ENCODE peak calls at places on chromosomes 5 and 9, in six cellular contexts. W, R, F, A, N and J are unnamed samples.

GRCh38 chr5:62115009-62115408 is 191.0 kb upstream of the KIF2A start:
- DNase-seq in W (no peak), R (peak), F (no peak), A (no peak), N (no peak), J (no peak)

GRCh38 chr5:160672521-160672920 is 179.5 kb downstream of the ATP10B start:
- DNase-seq in W (no peak), R (no peak), F (no peak), A (no peak), N (no peak), J (no peak)

GRCh38 chr5:138639326-138639725 is 64.1 kb upstream of the HSPA9 start:
- DNase-seq in W (no peak), R (no peak), F (no peak), A (no peak), N (no peak), J (no peak)

GRCh38 chr9:22208846-22209585 is 199.9 kb upstream of the CDKN2B start:
- DNase-seq in W (no peak), R (no peak), F (peak), A (no peak), N (no peak), J (no peak)

GRCh38 chr5:125044491-125045282 is 298.2 kb upstream of the ZNF608 start:
- DNase-seq in W (no peak), R (no peak), F (peak), A (peak), N (no peak), J (no peak)

GRCh38 chr5:149765932-149766331 is 35.8 kb downstream of the PPARGC1B start:
- DNase-seq in W (no peak), R (peak), F (no peak), A (no peak), N (peak), J (no peak)

GRCh38 chr5:35884125-35884788 is 27.6 kb downstream of the IL7R start:
- DNase-seq in W (no peak), R (peak), F (peak), A (peak), N (peak), J (peak)

GRCh38 chr5:126355940-126356339 is 67.3 kb upstream of the GRAMD2B start:
- DNase-seq in W (no peak), R (no peak), F (no peak), A (no peak), N (peak), J (no peak)

GRCh38 chr5:140148508-140148907 is 22.8 kb downstream of the IGIP start:
- DNase-seq in W (no peak), R (no peak), F (no peak), A (no peak), N (no peak), J (no peak)

GRCh38 chr5:154477382-154478223 is 424 bp downstream of the HAND1 start:
- DNase-seq in W (no peak), R (no peak), F (no peak), A (no peak), N (no peak), J (no peak)

GRCh38 chr5:176183321-176184074 is 54.7 kb upstream of the SIMC1 start:
- DNase-seq in W (no peak), R (no peak), F (no peak), A (no peak), N (no peak), J (no peak)

GRCh38 chr5:41871866-41872265 is 1.6 kb upstream of the OXCT1 start:
- DNase-seq in W (no peak), R (no peak), F (peak), A (peak), N (no peak), J (peak)

GRCh38 chr5:41863871-41864486 is 6.2 kb downstream of the OXCT1 start:
- DNase-seq in W (no peak), R (no peak), F (peak), A (peak), N (no peak), J (no peak)

GRCh38 chr5:41869739-41870620 is at the start of gene OXCT1:
- DNase-seq in W (peak), R (peak), F (peak), A (peak), N (peak), J (no peak)

GRCh38 chr5:41870621-41871048 is 410 bp upstream of the OXCT1 start:
- DNase-seq in W (no peak), R (no peak), F (no peak), A (no peak), N (no peak), J (no peak)

GRCh38 chr5:41869150-41869738 is 981 bp downstream of the OXCT1 start:
- DNase-seq in W (no peak), R (peak), F (peak), A (peak), N (peak), J (no peak)
- H3K4me3 ChIP-seq in W (peak), R (peak), F (peak), A (peak), N (peak), J (peak)

GRCh38 chr5:179906294-179906794 is 1.4 kb downstream of the TBC1D9B start:
- DNase-seq in W (no peak), R (no peak), F (no peak), A (peak), N (no peak), J (no peak)

GRCh38 chr5:179906795-179907569 is 715 bp downstream of the TBC1D9B start:
- DNase-seq in W (no peak), R (peak), F (no peak), A (peak), N (peak), J (no peak)

GRCh38 chr5:179908528-179908927 is 831 bp upstream of the TBC1D9B start:
- DNase-seq in W (peak), R (no peak), F (no peak), A (no peak), N (peak), J (no peak)

GRCh38 chr5:179909224-179909623 is 1.5 kb upstream of the TBC1D9B start:
- DNase-seq in W (no peak), R (no peak), F (no peak), A (no peak), N (no peak), J (no peak)

DNA sequence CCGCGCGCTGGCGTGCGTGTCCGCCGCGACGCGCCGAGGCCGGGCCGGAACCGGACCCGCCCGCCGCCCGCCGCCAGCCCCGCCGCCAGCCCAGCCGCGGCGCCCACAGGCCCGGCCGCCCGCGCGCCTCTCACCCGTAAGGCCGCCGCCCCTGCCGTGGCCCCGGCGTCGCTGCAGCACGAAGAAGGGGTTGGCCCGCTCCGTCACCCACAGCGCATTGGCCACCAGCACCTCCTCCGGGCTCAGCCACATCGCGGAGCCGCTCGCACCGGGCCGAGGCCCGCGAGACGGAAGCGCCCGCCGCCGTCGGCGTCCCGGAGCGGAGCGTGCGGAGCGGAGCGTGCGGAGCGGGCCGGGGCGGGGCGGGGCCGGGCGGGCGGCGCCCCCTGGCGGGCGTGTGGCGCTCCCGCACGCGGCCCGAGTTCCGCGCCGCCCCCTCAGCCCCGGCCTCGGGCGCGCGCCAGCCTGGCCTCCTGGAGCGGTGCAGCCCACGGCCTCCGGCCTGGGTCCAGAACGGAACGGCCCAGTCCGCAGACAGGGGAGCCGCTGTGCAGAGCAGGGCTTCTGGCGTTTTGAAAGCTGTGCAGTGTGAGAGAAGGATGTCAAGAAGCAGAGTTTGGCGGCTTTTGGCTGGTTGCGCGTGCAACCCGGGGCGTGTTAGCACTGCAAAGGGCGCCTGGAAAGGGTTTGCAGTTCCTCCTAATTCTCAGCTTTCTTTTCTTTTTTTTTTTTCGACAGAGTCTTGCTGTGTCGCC is at the start of gene TBC1D9B:
- DNase-seq in W (no peak), R (peak), F (peak), A (peak), N (peak), J (no peak)
- TF ChIP-seq CTCF in W (peak), R (no peak), F (peak), A (peak), N (peak), J (peak)

GRCh38 chr9:135076143-135076875 is 11.2 kb upstream of the OLFM1 start:
- DNase-seq in W (no peak), R (no peak), F (no peak), A (no peak), N (no peak), J (no peak)
- H3K4me3 ChIP-seq in W (peak), R (no peak), F (no peak), A (no peak), N (no peak), J (no peak)

GRCh38 chr9:123058834-123059233 is 25.4 kb downstream of the GPR21 start:
- DNase-seq in W (no peak), R (no peak), F (peak), A (peak), N (no peak), J (no peak)

GRCh38 chr9:123059472-123060220 is 26.2 kb downstream of the GPR21 start:
- DNase-seq in W (no peak), R (no peak), F (no peak), A (no peak), N (no peak), J (no peak)

GRCh38 chr9:123049589-123050222 is 16.2 kb downstream of the GPR21 start:
- DNase-seq in W (no peak), R (no peak), F (peak), A (peak), N (no peak), J (no peak)

GRCh38 chr9:123048748-123049147 is 15.3 kb downstream of the GPR21 start:
- DNase-seq in W (no peak), R (no peak), F (peak), A (peak), N (no peak), J (no peak)

DNA sequence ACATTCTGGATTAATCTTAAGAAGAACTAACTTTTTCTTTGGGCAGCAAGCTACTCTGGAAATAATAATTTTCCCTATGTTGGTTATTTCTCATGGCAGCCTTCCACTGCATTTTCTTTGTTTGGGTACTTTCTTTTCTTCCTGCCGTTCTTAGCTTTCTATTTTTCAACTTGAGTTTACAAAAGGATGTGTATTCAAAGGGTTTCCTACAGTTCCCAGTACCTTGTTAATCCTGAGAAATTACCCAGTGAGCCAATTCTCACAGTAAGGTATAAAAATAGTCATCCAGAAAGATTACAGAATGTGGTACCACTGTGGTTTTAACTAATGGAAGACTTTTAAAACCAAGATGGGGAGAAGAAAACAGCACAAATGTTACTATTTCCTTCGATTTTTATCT is 20.2 kb downstream of the GPR21 start:
- DNase-seq in W (no peak), R (no peak), F (no peak), A (no peak), N (no peak), J (no peak)
- TF ChIP-seq CTCF in W (no peak), R (no peak), F (no peak), A (no peak), N (no peak), J (no peak)

GRCh38 chr9:35236692-35237091 is 74.9 kb downstream of the UNC13B start:
- DNase-seq in W (no peak), R (no peak), F (no peak), A (no peak), N (no peak), J (no peak)

GRCh38 chr9:35232867-35233544 is 71.2 kb downstream of the UNC13B start:
- DNase-seq in W (no peak), R (no peak), F (no peak), A (no peak), N (no peak), J (no peak)

DNA sequence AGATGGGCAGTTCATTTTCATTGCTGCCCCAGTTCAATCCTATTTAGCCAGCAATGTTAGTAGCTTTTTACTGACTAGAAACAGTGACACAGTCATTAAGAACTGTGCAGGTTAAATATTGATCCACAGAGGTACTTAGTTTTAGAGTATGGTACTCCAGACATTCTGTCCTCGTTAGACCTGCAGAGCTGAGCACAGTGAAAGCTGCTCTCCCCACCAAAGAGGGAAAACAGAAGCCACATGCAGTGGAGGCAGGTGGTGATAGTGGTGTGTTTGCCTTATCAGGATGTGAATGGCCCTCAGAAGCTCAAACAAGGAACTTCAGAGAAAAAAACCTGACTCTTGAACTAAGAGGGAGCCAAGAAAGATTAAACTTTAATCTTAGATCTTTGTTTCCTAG is 75.5 kb downstream of the UNC13B start:
- DNase-seq in W (no peak), R (no peak), F (no peak), A (no peak), N (no peak), J (no peak)
- H3K4me3 ChIP-seq in W (no peak), R (no peak), F (no peak), A (no peak), N (no peak), J (no peak)

GRCh38 chr9:107043886-107044285 is 180.9 kb downstream of the ZNF462 start:
- DNase-seq in W (no peak), R (no peak), F (no peak), A (peak), N (no peak), J (no peak)

GRCh38 chr9:107049825-107050184 is 186.8 kb downstream of the ZNF462 start:
- DNase-seq in W (no peak), R (no peak), F (no peak), A (no peak), N (no peak), J (no peak)

GRCh38 chr9:107049046-107049824 is 186.3 kb downstream of the ZNF462 start:
- DNase-seq in W (no peak), R (no peak), F (peak), A (no peak), N (no peak), J (peak)

GRCh38 chr9:107046692-107047091 is 183.7 kb downstream of the ZNF462 start:
- DNase-seq in W (no peak), R (no peak), F (no peak), A (no peak), N (peak), J (no peak)

GRCh38 chr9:107044872-107045271 is 181.9 kb downstream of the ZNF462 start:
- DNase-seq in W (no peak), R (peak), F (no peak), A (no peak), N (peak), J (no peak)
- TF ChIP-seq CTCF in W (peak), R (peak), F (no peak), A (peak), N (peak), J (peak)

DNA sequence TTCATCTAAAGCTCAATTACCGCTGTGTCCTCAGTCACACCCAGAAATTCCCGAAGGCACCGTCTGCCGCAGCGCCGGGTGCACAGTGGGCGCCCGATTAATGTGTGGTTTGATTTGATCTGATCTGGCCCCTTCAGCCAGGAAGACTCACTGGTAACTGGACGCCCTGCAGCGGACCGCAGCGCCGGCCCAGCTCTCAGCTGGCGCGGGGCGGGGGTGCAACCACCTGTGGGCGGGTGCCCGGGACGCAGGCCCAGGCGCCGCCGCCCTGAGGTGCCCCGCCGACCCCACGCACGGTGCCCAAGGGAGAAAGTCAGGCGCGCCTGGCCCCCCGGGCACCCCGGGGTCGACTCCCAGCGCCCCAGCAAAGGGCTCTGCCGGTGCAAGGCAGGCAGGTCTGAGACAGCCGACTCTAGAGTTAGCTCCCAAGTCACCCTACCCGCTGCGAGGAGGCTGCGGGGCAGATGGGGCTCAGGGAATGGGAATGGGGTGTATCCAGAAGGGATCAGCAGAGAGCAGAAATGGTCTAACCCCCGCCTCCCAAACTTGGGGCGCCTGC is 1.7 kb downstream of the EPB41L4B start:
- DNase-seq in W (no peak), R (no peak), F (no peak), A (no peak), N (no peak), J (no peak)
- H3K4me3 ChIP-seq in W (peak), R (no peak), F (peak), A (peak), N (no peak), J (peak)

DNA sequence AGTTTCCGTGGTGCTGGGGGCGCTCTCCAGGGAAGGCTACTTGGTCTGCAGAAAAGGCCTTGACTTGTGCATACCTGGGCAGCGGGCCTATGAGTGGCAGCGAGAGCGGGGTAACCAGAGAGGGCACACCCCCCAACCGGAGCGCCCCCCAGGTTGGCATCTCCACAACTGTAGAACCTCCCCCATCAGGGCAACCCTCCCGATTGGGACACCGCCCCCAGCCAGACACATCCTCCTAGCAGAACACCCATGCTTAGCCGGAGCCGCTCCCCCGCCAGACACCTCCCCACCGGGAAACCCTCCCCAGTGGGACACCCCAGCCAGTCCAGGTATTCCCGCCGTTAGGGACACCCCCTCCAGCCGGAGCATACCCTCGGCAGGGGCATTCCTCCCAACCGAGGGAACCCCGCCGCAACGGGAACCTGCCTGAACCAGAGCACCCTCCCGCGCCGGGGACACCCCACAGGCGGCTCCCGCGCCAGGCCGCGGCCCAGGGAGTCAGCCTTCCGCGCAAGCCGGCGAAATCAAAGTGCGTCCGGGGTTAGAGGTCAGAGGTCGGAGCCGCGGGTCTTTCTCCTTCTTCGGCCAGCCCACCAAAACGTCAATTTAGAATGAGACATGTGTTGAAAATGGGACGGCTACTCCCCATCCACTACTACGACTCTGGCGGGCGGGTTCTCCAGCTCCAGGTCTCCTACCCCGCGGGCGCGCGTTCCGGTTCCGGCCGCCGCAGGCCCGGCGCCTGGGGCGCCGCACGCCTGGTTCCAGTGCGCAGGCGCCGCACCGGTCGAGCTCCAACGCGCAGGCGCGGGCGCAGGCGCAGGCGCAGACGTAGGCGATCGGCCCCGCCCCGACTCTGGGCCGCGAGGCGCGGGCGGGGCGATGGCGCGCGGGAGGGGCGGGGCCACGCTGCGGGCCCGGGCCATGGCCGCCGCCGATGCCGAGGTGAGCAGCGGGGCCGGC is at the start of gene EHMT1:
- DNase-seq in W (peak), R (peak), F (peak), A (peak), N (peak), J (no peak)
- TF ChIP-seq CTCF in W (no peak), R (no peak), F (no peak), A (no peak), N (peak), J (no peak)

DNA sequence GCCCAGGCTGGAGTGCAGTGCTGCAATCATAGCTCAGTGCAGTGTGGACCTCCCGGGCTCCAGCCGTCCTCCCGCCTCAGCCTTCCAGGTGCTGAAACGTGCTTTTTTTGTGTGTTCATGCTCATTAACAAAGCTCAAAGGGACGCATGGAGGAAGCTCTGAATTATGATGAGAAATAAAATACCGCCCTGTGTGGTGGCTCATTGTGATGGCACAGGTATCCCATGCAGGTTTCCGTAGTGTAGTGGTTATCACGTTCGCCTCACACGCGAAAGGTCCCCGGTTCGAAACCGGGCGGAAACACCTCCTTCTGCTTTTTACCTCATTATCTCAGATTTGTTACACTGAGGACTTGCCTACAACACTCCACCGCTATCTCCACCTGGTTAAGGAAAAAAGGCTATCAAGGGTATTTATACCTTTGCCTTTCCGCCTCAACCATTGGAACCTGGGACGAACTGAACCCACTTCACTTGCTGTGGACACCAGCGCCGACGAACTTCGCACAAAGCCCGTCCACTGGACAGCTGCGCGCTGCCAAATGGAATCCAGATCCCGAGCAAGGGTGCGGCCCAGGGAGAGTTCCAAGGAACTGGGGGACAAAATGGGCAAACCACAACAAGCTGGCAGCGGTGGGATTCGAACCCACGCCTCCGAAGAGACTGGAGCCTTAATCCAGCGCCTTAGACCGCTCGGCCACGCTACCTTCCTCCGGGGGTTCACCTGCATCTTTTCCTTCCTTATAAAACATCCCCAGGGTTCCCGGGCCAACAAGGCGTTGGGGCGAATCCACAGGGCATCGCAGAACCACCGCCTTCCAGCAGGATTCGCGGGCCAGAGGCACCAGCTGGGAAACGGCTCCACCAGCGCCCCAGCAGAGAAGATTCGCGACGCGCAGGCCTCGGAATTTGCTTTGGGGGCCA is 26.3 kb downstream of the OR2V2 start:
- DNase-seq in W (peak), R (peak), F (peak), A (no peak), N (peak), J (no peak)
- H3K4me3 ChIP-seq in W (peak), R (peak), F (no peak), A (peak), N (peak), J (peak)